ENCODE peak calls at places on chromosomes 1 and 21, in six cellular contexts. F is A549, Y is stomach, V is GM12878, U is H1, M is sigmoid colon. K is an unnamed sample.

GRCh38 chr1:159826436-159827101 is at the start of gene SLAMF8:
- DNase-seq in U (no peak), V (peak), M (no peak), F (no peak), Y (peak), K (no peak)

GRCh38 chr1:147748687-147749350 is 11.6 kb downstream of the GJA5 start:
- DNase-seq in V (no peak), Y (no peak), U (no peak), M (no peak), F (no peak), K (no peak)

GRCh38 chr1:101128211-101128727 is 102.7 kb upstream of the DPH5 start:
- DNase-seq in M (no peak), F (no peak), U (no peak), Y (no peak), V (peak), K (no peak)

GRCh38 chr1:18100493-18101063 is 7.0 kb upstream of the IGSF21 start:
- DNase-seq in U (no peak), Y (peak), M (peak), V (peak), F (peak), K (peak)

GRCh38 chr1:22317231-22317919 is 134.3 kb upstream of the ZBTB40 start:
- DNase-seq in U (no peak), Y (no peak), F (peak), M (no peak), V (no peak), K (no peak)

GRCh38 chr1:51901151-51901550 is 22.6 kb upstream of the NRDC start:
- DNase-seq in F (no peak), U (no peak), Y (no peak), V (no peak), M (no peak), K (no peak)

GRCh38 chr1:80050085-80050484 is 1043.6 kb upstream of the ADGRL4 start:
- DNase-seq in F (no peak), V (no peak), U (no peak), Y (no peak), M (no peak), K (no peak)

GRCh38 chr1:105337427-105337826 is 1587.7 kb downstream of the AMY1C start:
- DNase-seq in M (no peak), U (no peak), V (no peak), Y (no peak), F (no peak), K (no peak)

GRCh38 chr1:223670458-223671159 is 5.1 kb upstream of the CAPN8 start:
- DNase-seq in Y (peak), U (peak), M (no peak), V (no peak), F (peak), K (no peak)

GRCh38 chr1:15957221-15958090 is 18.4 kb downstream of the ZBTB17 start:
- DNase-seq in U (no peak), F (no peak), Y (no peak), M (no peak), V (no peak), K (peak)

GRCh38 chr1:1351511-1352427 is 2.6 kb upstream of the DVL1 start:
- DNase-seq in U (no peak), Y (no peak), V (no peak), F (no peak), M (peak), K (no peak)

GRCh38 chr1:160639652-160640051 is 7.2 kb downstream of the SLAMF1 start:
- DNase-seq in Y (peak), V (no peak), F (no peak), U (no peak), M (no peak), K (no peak)

GRCh38 chr1:216183427-216183826 is 239.8 kb downstream of the USH2A start:
- DNase-seq in F (no peak), U (no peak), Y (no peak), M (no peak), V (no peak), K (no peak)

GRCh38 chr1:55164906-55165305 is 50.3 kb downstream of the USP24 start:
- DNase-seq in F (no peak), Y (no peak), M (no peak), V (no peak), U (no peak), K (no peak)

GRCh38 chr1:163195728-163196448 is 6.8 kb downstream of the RGS5 start:
- DNase-seq in Y (no peak), V (no peak), U (no peak), F (no peak), M (no peak), K (no peak)
- TF ChIP-seq EP300 in Y (no peak), V (no peak), U (no peak), F (no peak), M (no peak), K (no peak)

GRCh38 chr1:221741971-221742554 is at the start of gene DUSP10:
- DNase-seq in M (peak), F (peak), V (peak), U (peak), Y (peak), K (peak)
- TF ChIP-seq POLR2A in M (peak), F (no peak), V (peak), U (peak), Y (no peak), K (peak)

DNA sequence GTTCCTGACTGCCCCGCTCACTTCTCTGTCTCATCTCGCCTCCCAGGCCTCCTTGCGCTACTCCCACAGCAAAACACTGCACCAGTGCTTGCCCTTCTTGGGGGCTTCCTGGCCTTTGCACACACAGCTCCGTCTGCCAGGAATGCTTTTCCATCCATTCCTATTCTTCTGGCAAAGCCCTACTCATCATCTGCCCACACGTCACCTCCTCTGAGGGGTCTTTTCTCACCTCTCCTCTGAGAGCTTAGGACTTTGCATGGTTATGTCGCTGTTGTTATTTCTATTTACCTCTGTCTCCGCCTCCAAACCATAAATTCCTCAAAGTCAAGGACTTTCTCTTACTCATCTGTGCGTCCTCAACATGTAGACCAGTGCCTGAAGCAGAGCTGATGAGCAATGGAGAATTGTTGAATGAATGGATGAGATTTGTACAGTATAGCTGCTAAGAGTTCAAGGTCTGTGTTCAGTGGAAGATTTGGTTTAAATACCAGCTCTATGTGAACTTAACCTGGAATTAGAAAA is 26.4 kb upstream of the BTG2 start:
- DNase-seq in U (no peak), Y (no peak), V (no peak), M (no peak), F (no peak), K (no peak)
- H3K4me3 ChIP-seq in U (no peak), Y (no peak), V (no peak), M (no peak), F (no peak), K (no peak)

GRCh38 chr1:187877220-187877619 is 1048.5 kb downstream of the PLA2G4A start:
- DNase-seq in F (no peak), V (no peak), Y (no peak), M (no peak), U (no peak), K (no peak)
- TF ChIP-seq EP300 in F (no peak), V (no peak), Y (no peak), M (no peak), U (no peak), K (no peak)

DNA sequence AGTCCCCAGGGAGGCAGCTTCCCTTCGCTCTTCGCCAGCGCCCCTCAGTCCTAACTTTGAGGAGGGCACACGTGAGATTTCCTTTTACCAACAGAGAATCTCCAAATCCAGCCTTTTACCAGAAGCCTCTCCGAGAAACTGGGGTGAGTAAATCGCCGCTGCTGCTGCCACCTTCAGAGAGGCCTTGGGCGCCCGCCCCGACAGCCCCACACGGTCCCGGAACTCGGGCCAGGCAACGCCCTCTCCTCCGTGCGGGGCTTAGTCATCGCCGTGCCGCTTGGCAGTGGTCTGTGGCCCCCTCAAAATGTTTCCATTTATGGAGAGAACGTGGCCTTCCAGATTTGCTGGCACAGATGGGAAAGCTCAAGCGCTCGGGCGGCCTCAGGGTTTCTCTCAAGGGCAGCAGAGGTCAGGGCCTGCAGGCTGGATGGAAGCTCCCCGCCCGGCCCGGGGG is 41.4 kb upstream of the COL6A2 start:
- DNase-seq in U (no peak), M (peak), V (no peak), Y (peak), F (no peak), K (peak)
- TF ChIP-seq POLR2A in U (no peak), M (peak), V (no peak), Y (no peak), F (no peak), K (no peak)

GRCh38 chr1:31830511-31830910 is 14.7 kb upstream of the SPOCD1 start:
- DNase-seq in V (no peak), U (no peak), F (no peak), M (no peak), Y (peak), K (no peak)

GRCh38 chr1:31828926-31829690 is 13.3 kb upstream of the SPOCD1 start:
- DNase-seq in U (no peak), M (no peak), Y (no peak), F (no peak), V (no peak), K (no peak)

GRCh38 chr1:31828341-31828740 is 12.5 kb upstream of the SPOCD1 start:
- DNase-seq in V (no peak), U (no peak), Y (no peak), M (no peak), F (no peak), K (no peak)

GRCh38 chr1:31831397-31832378 is 15.9 kb upstream of the SPOCD1 start:
- DNase-seq in U (no peak), F (no peak), M (no peak), Y (no peak), V (no peak), K (no peak)

GRCh38 chr1:31830065-31830464 is 14.2 kb upstream of the SPOCD1 start:
- DNase-seq in Y (no peak), U (no peak), M (no peak), V (no peak), F (no peak), K (no peak)
- H3K4me3 ChIP-seq in Y (no peak), U (no peak), M (no peak), V (no peak), F (no peak), K (no peak)

GRCh38 chr1:67687649-67688048 is 2.6 kb downstream of the GADD45A start:
- DNase-seq in Y (no peak), M (no peak), F (no peak), U (no peak), V (no peak), K (no peak)

GRCh38 chr1:67687198-67687545 is 2.2 kb downstream of the GADD45A start:
- DNase-seq in M (no peak), U (no peak), F (no peak), V (peak), Y (no peak), K (no peak)

GRCh38 chr1:67685067-67685557 is at the start of gene GADD45A:
- DNase-seq in V (peak), F (peak), M (peak), Y (peak), U (peak), K (peak)

GRCh38 chr1:67685558-67686271 is 714 bp downstream of the GADD45A start:
- DNase-seq in U (no peak), Y (peak), V (no peak), M (peak), F (peak), K (peak)

DNA sequence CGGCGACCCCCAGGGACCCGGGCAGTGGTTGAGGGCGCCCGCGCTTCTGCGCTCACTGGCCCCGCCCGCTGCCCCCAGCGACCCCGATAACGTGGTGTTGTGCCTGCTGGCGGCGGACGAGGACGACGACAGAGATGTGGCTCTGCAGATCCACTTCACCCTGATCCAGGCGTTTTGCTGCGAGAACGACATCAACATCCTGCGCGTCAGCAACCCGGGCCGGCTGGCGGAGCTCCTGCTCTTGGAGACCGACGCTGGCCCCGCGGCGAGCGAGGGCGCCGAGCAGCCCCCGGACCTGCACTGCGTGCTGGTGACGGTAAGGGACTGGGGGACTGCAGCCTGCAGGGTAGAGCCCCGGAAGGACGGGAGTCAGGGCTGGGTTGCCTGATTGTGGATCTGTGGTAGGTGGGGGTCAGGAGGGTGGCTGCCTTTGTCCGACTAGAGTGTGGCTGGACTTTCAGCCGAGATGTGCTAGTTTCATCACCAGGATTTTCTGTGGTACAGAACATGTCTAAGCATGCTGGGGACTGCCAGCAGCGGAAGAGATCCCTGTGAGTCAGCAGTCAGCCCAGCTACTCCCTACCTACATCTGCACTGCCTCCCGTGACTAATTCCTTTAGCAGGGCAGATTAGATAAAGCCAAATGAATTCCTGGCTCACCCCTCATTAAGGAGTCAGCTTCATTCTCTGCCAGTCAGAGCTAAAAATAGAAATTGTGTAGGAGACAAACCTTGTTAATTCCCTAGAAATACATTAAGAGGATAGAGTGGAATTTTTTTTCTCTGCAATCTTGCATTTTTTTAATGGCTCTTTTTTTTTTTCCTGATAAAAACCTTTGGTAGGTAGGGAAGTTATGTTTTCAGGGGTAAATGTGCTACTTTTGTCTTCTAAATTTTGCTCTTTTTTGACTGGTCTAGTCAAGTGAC is 1.5 kb downstream of the GADD45A start:
- DNase-seq in V (peak), U (no peak), Y (peak), F (peak), M (peak), K (peak)
- TF ChIP-seq EP300 in V (no peak), U (no peak), Y (peak), F (no peak), M (no peak), K (peak)

GRCh38 chr1:27300341-27301051 is 21.5 kb upstream of the TMEM222 start:
- DNase-seq in Y (peak), F (peak), V (peak), M (peak), U (no peak), K (peak)
- TF ChIP-seq POLR2A in Y (no peak), F (no peak), V (no peak), M (no peak), U (no peak), K (no peak)

GRCh38 chr21:25682382-25682781 is 43.3 kb downstream of the JAM2 start:
- DNase-seq in F (no peak), M (no peak), Y (no peak), U (no peak), V (no peak), K (no peak)
- H3K4me3 ChIP-seq in F (no peak), M (no peak), Y (no peak), U (no peak), V (no peak), K (no peak)